ENCODE peak calls at places on chromosomes 11 and 22, in four cellular contexts. D is foreskin fibroblast, E is stomach, M is brain microvascular endothelial cell. B is an unnamed sample.

GRCh38 chr11:66745356-66746235 is 16.6 kb upstream of the SPTBN2 start:
- DNase-seq in E (peak), M (no peak), D (peak), B (no peak)

GRCh38 chr11:134207538-134208239 is 16.1 kb downstream of the NCAPD3 start:
- DNase-seq in D (peak), M (no peak), E (peak), B (no peak)

GRCh38 chr22:23282089-23282501 is 101.8 kb downstream of the BCR start:
- DNase-seq in D (peak), E (peak), M (peak), B (peak)

GRCh38 chr22:22452211-22452610 is 56.3 kb downstream of the ZNF280B start:
- DNase-seq in M (no peak), D (no peak), E (no peak), B (no peak)

GRCh38 chr11:102346748-102347525 is at the start of gene BIRC2:
- DNase-seq in E (peak), M (peak), D (peak), B (peak)

GRCh38 chr22:38239101-38239761 is 33.6 kb downstream of the TMEM184B start:
- DNase-seq in M (peak), E (no peak), D (peak), B (peak)

GRCh38 chr22:44661659-44662569 is 40.1 kb upstream of the PRR5 start:
- DNase-seq in M (no peak), E (no peak), D (no peak), B (no peak)

GRCh38 chr11:31422703-31423102 is 53.0 kb downstream of the DNAJC24 start:
- DNase-seq in E (no peak), M (no peak), D (no peak), B (no peak)

GRCh38 chr11:29127456-29127855 is 889.4 kb downstream of the KCNA4 start:
- DNase-seq in D (no peak), M (no peak), E (no peak), B (no peak)

GRCh38 chr11:59666969-59667368 is 1.9 kb downstream of the PATL1 start:
- DNase-seq in D (peak), M (no peak), E (no peak), B (peak)

GRCh38 chr22:31269892-31270574 is 22.3 kb downstream of the PIK3IP1 start:
- DNase-seq in D (no peak), M (no peak), E (no peak), B (no peak)

GRCh38 chr11:898160-898517 is 12.5 kb downstream of the CHID1 start:
- DNase-seq in E (no peak), D (peak), M (no peak), B (peak)

GRCh38 chr22:46734830-46735453 is 3.1 kb downstream of the CERK start:
- DNase-seq in M (no peak), E (peak), D (peak), B (no peak)

GRCh38 chr11:78365381-78365792 is 52.2 kb downstream of the GAB2 start:
- DNase-seq in D (no peak), M (no peak), E (peak), B (no peak)

DNA sequence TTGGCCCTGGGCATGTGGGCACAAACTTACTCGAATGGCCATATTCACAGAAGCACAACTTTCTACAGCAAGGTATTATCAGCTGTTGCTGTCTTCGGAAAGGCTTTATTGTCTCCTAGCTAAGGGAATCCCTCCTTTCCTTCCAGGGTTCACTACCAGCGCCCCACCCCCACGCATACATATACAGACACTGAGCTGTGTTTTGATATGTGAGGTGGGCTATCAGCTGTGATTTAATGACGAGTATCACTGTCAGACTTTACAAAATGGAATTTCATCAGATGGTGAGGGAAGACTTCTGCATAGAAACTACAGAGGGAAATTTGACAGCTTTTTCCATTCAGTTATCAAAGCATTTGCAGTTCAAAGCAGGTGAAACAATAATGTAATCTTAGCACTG is 730.2 kb downstream of the NTM start:
- DNase-seq in D (no peak), E (no peak), M (no peak), B (no peak)
- H3K4me3 ChIP-seq in D (no peak), E (no peak), M (no peak), B (no peak)

DNA sequence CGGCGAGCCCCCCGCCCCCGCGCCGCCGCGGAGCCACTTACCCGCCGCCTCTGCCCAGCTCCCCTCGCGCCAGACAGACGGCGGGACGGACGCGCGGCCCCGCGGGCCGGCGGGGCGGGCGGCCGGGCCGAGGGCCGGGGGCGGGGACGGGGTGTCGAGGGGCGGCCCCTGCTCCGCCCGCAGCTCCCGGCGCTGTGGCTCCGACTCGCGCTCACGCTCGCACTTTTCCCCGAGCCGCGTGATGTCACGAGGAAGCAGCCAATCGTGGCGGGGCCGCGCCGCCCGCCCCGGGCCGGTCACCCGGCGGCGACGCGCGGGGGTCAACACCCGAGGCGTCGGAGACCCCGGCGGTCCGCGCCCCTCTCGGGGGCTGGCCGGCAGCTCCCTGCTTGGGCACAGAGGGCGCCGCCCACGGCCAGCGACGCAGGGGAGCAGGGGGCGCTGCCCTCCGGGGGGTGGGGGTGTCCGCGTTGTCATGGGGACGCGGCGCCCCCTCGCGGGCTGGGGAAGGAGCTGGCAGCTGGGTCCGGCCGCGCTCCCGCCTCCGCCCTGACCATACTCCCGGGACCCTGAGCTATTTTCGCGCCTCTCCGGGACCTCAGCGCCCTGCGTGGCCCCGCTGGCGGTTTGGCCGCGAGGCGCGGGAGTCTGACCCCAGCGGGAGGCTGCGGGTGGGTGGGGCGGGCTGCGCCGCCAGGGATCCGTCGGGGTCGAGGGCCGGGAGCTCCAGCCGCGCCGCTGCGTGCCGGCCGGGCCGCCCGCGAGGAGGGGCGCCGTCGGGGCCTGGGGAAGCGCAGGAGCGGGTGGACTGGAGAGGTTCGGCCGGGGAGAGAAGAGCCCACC is at the start of gene CHRM4:
- DNase-seq in D (peak), E (no peak), M (no peak), B (no peak)
- TF ChIP-seq CTCF in D (peak), E (no peak), M (peak), B (peak)

GRCh38 chr22:49659281-49659923 is 168.3 kb downstream of the BRD1 start:
- DNase-seq in D (no peak), E (no peak), M (no peak), B (no peak)

GRCh38 chr22:49656291-49656851 is 171.3 kb downstream of the BRD1 start:
- DNase-seq in E (no peak), D (no peak), M (no peak), B (no peak)

GRCh38 chr22:49658902-49659280 is 168.8 kb downstream of the BRD1 start:
- DNase-seq in E (no peak), M (no peak), D (no peak), B (no peak)

GRCh38 chr22:49657974-49658550 is 169.6 kb downstream of the BRD1 start:
- DNase-seq in D (no peak), E (no peak), M (no peak), B (no peak)

GRCh38 chr22:49657275-49657973 is 170.2 kb downstream of the BRD1 start:
- DNase-seq in M (no peak), D (no peak), E (peak), B (no peak)
- H3K4me3 ChIP-seq in M (no peak), D (no peak), E (peak), B (no peak)

GRCh38 chr22:34333285-34333684 is 413.0 kb upstream of the LARGE1 start:
- DNase-seq in D (no peak), E (no peak), M (no peak), B (no peak)
- TF ChIP-seq CTCF in D (no peak), E (no peak), M (no peak), B (no peak)

GRCh38 chr11:61832758-61833157 is 4.7 kb downstream of the FADS2 start:
- DNase-seq in D (no peak), E (peak), M (no peak), B (no peak)

GRCh38 chr11:61835663-61836024 is 7.5 kb downstream of the FADS2 start:
- DNase-seq in D (no peak), M (no peak), E (no peak), B (no peak)

GRCh38 chr11:61833478-61833877 is 5.4 kb downstream of the FADS2 start:
- DNase-seq in D (no peak), E (no peak), M (no peak), B (no peak)

GRCh38 chr11:61833926-61834277 is 5.8 kb downstream of the FADS2 start:
- DNase-seq in D (no peak), M (no peak), E (no peak), B (no peak)

GRCh38 chr11:61834278-61835004 is 6.3 kb downstream of the FADS2 start:
- DNase-seq in E (no peak), D (peak), M (peak), B (peak)
- H3K4me3 ChIP-seq in E (no peak), D (no peak), M (no peak), B (no peak)

DNA sequence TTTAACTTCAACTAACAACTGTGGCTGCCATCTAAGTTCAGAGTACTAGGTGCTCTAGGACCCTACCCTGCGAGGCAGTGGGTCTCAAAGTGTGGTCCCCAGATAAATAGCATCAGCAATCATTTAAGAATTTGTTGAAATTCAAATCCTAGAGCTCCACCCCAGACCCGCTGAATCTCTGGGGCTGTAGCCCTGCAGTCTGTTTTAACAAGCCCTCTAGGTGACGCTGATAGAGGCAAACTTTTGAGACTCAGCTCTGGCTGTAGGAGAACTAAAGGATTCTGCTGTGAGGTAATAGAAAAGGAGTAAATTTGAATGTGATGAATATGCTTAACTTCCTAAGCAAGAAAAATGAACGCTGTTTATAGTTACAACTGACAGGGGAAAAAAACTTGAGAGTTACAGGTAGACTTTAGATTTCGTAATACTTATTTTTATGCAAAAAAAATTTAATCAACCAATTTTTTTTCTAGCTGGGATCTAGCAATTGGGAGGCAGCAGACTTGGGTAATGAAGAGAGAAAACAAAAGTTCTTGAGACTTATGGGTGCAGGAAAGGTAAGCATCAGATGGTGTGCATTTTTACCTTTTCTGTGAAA is 5.8 kb downstream of the C11orf58 start:
- DNase-seq in E (no peak), D (no peak), M (no peak), B (no peak)
- TF ChIP-seq CTCF in E (no peak), D (no peak), M (no peak), B (no peak)